ENCODE peak calls at places on chromosomes 5 and 9, in nine cellular contexts. R is AG04450; D is A549; F is ureter; B is EL; P is activated CD4-positive, alpha-beta T cell treated with anti-CD3 and anti-CD28 coated beads, Interleukin-2, amount 50 U/mL, for 1 hour; U is left ventricle myocardium superior; G is right lobe of liver; O is natural killer cell. K is an unnamed sample.

GRCh38 chr5:24222866-24223265 is 421.9 kb downstream of the CDH10 start:
- DNase-seq in O (no peak), P (no peak), U (no peak), D (no peak), B (no peak), G (no peak), F (no peak), R (no peak), K (no peak)

GRCh38 chr9:136296434-136297015 is 7.4 kb downstream of the CCDC187 start:
- DNase-seq in U (peak), F (no peak), R (no peak), B (no peak), O (no peak), D (no peak), P (no peak), G (no peak), K (no peak)

GRCh38 chr5:104472811-104473210 is 910.2 kb upstream of the NUDT12 start:
- DNase-seq in P (no peak), F (no peak), G (no peak), B (no peak), O (no peak), D (no peak), R (no peak), U (no peak), K (no peak)

GRCh38 chr9:12633016-12633765 is 60.0 kb upstream of the TYRP1 start:
- DNase-seq in D (no peak), F (no peak), O (no peak), P (no peak), G (no peak), U (no peak), B (no peak), R (no peak), K (no peak)

GRCh38 chr5:121432-121831 is 29.5 kb downstream of the PLEKHG4B start:
- DNase-seq in D (no peak), B (no peak), G (no peak), P (no peak), F (no peak), U (no peak), R (no peak), O (no peak), K (no peak)

GRCh38 chr5:87074934-87075541 is 192.6 kb upstream of the RASA1 start:
- DNase-seq in F (no peak), B (no peak), D (no peak), O (no peak), G (no peak), U (no peak), R (no peak), P (no peak), K (peak)

GRCh38 chr9:35906923-35907699 is 1.1 kb downstream of the HRCT1 start:
- DNase-seq in R (no peak), O (no peak), D (no peak), G (no peak), F (peak), B (peak), P (no peak), U (peak), K (peak)

GRCh38 chr5:115589043-115589442 is 13.2 kb downstream of the TICAM2 start:
- DNase-seq in O (no peak), B (no peak), R (no peak), U (peak), F (no peak), G (no peak), P (no peak), D (no peak), K (no peak)

GRCh38 chr9:91939953-91940352 is 10.1 kb downstream of the ROR2 start:
- DNase-seq in O (no peak), B (no peak), P (no peak), F (no peak), D (no peak), G (no peak), R (no peak), U (no peak), K (no peak)

GRCh38 chr5:132500931-132501628 is 10.5 kb upstream of the IRF1 start:
- DNase-seq in G (peak), U (peak), F (no peak), P (peak), O (peak), B (peak), R (no peak), D (peak), K (peak)

GRCh38 chr5:113204525-113205161 is 228.0 kb downstream of the DCP2 start:
- DNase-seq in B (peak), O (no peak), U (peak), D (no peak), G (peak), P (no peak), F (peak), R (no peak), K (no peak)

GRCh38 chr5:102762828-102763227 is 7.7 kb downstream of the PAM start:
- DNase-seq in P (no peak), G (no peak), O (no peak), U (no peak), F (no peak), R (no peak), D (no peak), B (no peak), K (peak)

GRCh38 chr5:88144219-88145040 is 124.2 kb downstream of the TMEM161B start:
- DNase-seq in R (no peak), O (no peak), D (no peak), F (no peak), B (no peak), U (no peak), P (no peak), G (peak), K (no peak)

GRCh38 chr5:115586525-115587146 is 15.6 kb downstream of the TICAM2 start:
- DNase-seq in P (no peak), G (no peak), U (no peak), B (peak), F (no peak), D (peak), O (no peak), R (no peak), K (peak)

GRCh38 chr9:137320555-137321384 is 18.7 kb upstream of the NRARP start:
- DNase-seq in G (peak), F (no peak), P (no peak), U (peak), D (no peak), R (no peak), B (no peak), O (no peak), K (no peak)

GRCh38 chr9:37083654-37084053 is 36.7 kb upstream of the ZCCHC7 start:
- DNase-seq in R (no peak), U (no peak), B (no peak), P (no peak), O (no peak), D (no peak), G (no peak), F (no peak), K (no peak)

GRCh38 chr9:31848505-31849285 is 535.7 kb upstream of the ACO1 start:
- DNase-seq in R (no peak), O (no peak), B (no peak), U (no peak), D (no peak), P (no peak), G (no peak), F (no peak), K (no peak)

GRCh38 chr5:173451031-173451430 is 122.8 kb upstream of the STC2 start:
- DNase-seq in D (peak), P (no peak), B (peak), U (no peak), G (no peak), R (no peak), F (no peak), O (no peak), K (peak)

GRCh38 chr9:135928074-135928730 is 20.9 kb upstream of the CAMSAP1 start:
- DNase-seq in R (no peak), O (no peak), G (peak), P (no peak), D (no peak), F (no peak), B (no peak), U (no peak), K (no peak)

GRCh38 chr5:68224561-68225187 is 9.1 kb downstream of the PIK3R1 start:
- DNase-seq in D (no peak), U (no peak), B (no peak), R (no peak), P (no peak), F (no peak), G (no peak), O (no peak), K (peak)

GRCh38 chr9:87812375-87813118 is 70.1 kb upstream of the SPATA31E1 start:
- DNase-seq in O (no peak), R (peak), B (peak), G (no peak), F (no peak), P (no peak), D (peak), U (no peak), K (peak)

GRCh38 chr5:179827684-179828083 is 7.0 kb downstream of the SQSTM1 start:
- DNase-seq in U (peak), B (peak), O (no peak), R (no peak), D (peak), G (no peak), F (no peak), P (no peak), K (peak)

GRCh38 chr5:82413302-82414042 is 135.3 kb upstream of the RPS23 start:
- DNase-seq in B (peak), D (no peak), G (no peak), F (no peak), U (no peak), R (peak), P (no peak), O (no peak), K (no peak)

GRCh38 chr9:91951944-91952520 is 2.0 kb upstream of the ROR2 start:
- DNase-seq in P (no peak), G (no peak), D (no peak), F (no peak), R (no peak), O (no peak), U (no peak), B (peak), K (no peak)

GRCh38 chr9:99726758-99727157 is 94.9 kb upstream of the NR4A3 start:
- DNase-seq in P (no peak), B (no peak), U (no peak), G (no peak), F (no peak), R (no peak), O (no peak), D (no peak), K (no peak)

GRCh38 chr5:178462846-178463245 is 127.3 kb downstream of the COL23A1 start:
- DNase-seq in G (no peak), F (no peak), D (no peak), O (no peak), U (no peak), P (no peak), B (no peak), R (no peak), K (no peak)

GRCh38 chr9:134333234-134333873 is 7.1 kb downstream of the RXRA start:
- DNase-seq in P (no peak), B (no peak), G (peak), R (no peak), O (no peak), F (no peak), U (peak), D (no peak), K (peak)

GRCh38 chr9:133935328-133936040 is 56.6 kb downstream of the VAV2 start:
- DNase-seq in R (peak), G (peak), O (no peak), D (no peak), U (peak), P (no peak), F (peak), B (peak), K (peak)

GRCh38 chr5:37683072-37683471 is 156.8 kb downstream of the GDNF start:
- DNase-seq in U (no peak), G (no peak), P (no peak), R (no peak), O (no peak), D (no peak), B (no peak), F (no peak), K (no peak)